ENCODE peak calls at places on chromosome 12, in four cellular contexts. R is astrocyte, C is hepatocyte, M is lung. J is an unnamed sample. For H3K4me1, the result is how much of the 10 kb centered on the place peaks cover.

GRCh38 chr12:129605666-129606065 is 298.2 kb downstream of the TMEM132D start:
- DNase-seq in R (peak), C (no peak), M (no peak), J (no peak)

GRCh38 chr12:75665216-75665615 is 153.8 kb upstream of the KRR1 start:
- DNase-seq in M (no peak), C (no peak), R (peak), J (no peak)

GRCh38 chr12:28780096-28780495 is 369.0 kb upstream of the FAR2 start:
- DNase-seq in M (no peak), R (peak), C (peak), J (no peak)

GRCh38 chr12:6703631-6704030 is 3.0 kb upstream of the PIANP start:
- DNase-seq in C (no peak), M (no peak), R (no peak), J (no peak)

GRCh38 chr12:14257734-14258467 is 107.6 kb upstream of the ATF7IP start:
- DNase-seq in C (peak), M (peak), R (peak), J (peak)

GRCh38 chr12:98758331-98758730 is 113.2 kb downstream of the APAF1 start:
- DNase-seq in C (no peak), M (no peak), R (peak), J (no peak)

GRCh38 chr12:51395283-51396230 is 4.4 kb upstream of the GALNT6 start:
- DNase-seq in M (no peak), R (no peak), C (no peak), J (no peak)

GRCh38 chr12:30835216-30835615 is 80.5 kb upstream of the CAPRIN2 start:
- DNase-seq in C (no peak), R (no peak), M (no peak), J (no peak)

GRCh38 chr12:24738436-24738835 is 210.5 kb downstream of the BCAT1 start:
- DNase-seq in R (peak), M (no peak), C (no peak), J (no peak)

GRCh38 chr12:20718294-20718693 is 23.2 kb downstream of the SLCO1C1 start:
- DNase-seq in R (no peak), C (no peak), M (no peak), J (no peak)

GRCh38 chr12:11711675-11712327 is 62.3 kb downstream of the ETV6 start:
- DNase-seq in R (peak), C (no peak), M (no peak), J (no peak)

GRCh38 chr12:111074965-111075364 is 154.6 kb upstream of the MYL2 start:
- DNase-seq in C (no peak), R (no peak), M (no peak), J (no peak)

GRCh38 chr12:2797721-2798418 is 3.1 kb downstream of the FKBP4 start:
- DNase-seq in M (no peak), C (no peak), R (no peak), J (no peak)
- TF ChIP-seq CTCF in M (no peak), C (no peak), R (peak), J (no peak)

GRCh38 chr12:27180862-27181261 is 63.2 kb upstream of the STK38L start:
- DNase-seq in M (no peak), R (peak), C (no peak), J (no peak)
- H3K4me1 ChIP-seq in M (under half), R (half or more), C (under half), J (under half)

DNA sequence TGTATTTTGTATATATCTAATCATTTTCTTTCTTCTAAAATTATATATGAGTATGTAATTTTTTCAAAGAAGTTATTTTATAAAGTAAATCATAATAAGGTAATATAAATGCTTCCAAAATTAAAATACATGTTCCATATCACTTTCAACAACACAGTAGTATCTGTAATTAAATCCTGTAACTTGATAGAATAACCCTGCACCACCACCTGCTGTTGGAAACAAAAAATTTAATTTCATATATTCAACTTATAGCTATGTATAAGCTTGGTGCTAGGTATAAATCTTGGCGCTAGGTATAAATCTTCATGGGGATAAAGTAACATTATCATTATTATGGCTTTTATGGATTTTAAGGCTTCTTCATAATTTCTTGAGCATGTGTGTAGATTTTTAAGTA is 149.7 kb upstream of the DCN start:
- DNase-seq in R (no peak), C (no peak), M (no peak), J (no peak)
- TF ChIP-seq CTCF in R (no peak), C (peak), M (no peak), J (no peak)

GRCh38 chr12:48815281-48816110 is 2.8 kb upstream of the CACNB3 start:
- DNase-seq in R (peak), M (peak), C (peak), J (peak)
- H3K4me1 ChIP-seq in R (under half), M (under half), C (half or more), J (under half)

GRCh38 chr12:27554003-27554402 is 30.0 kb downstream of the PPFIBP1 start:
- DNase-seq in M (no peak), C (no peak), R (no peak), J (no peak)
- TF ChIP-seq CTCF in M (no peak), C (no peak), R (no peak), J (no peak)

DNA sequence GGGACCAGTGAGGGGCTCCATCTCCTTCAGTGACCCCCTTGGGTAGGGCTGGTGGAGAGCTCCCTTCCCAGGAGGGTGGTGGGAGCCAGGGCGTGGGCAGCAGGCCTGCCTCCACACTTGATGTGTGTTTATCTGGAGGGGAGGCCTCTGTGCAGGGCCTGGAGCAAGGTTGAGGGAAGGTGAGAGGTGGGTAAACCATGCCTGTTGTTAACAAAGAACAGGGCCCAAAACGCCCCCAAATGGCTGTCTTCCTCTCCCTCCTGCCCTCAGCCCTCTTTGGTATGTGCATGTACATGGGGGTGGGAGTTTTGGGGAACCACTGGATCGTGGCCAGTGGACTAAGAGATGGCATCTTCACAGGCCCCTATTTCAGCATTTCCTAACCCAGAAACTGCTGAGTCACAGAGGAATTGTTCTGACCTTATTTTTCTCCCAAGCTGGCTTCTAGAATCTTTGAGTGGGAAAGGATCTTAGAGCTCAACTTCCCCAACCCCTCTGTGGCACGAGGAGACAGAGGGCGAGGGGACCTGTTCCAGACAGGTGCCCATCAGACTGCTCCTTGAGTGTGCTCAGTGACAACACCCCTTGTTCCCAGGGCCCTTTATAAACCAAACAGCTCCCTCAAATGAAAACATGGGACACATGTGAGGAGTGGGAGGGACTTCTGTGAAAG is 3.6 kb downstream of the SLC48A1 start:
- DNase-seq in C (no peak), R (no peak), M (no peak), J (no peak)
- H3K4me1 ChIP-seq in C (under half), R (under half), M (under half), J (under half)

J was measured in prostate gland.